ENCODE peak calls at places on chromosome 3, in five cellular contexts. R, I, G, A and J are unnamed samples.

GRCh38 chr3:183981990-183982658 is 35.6 kb downstream of the ABCC5 start:
- DNase-seq in R (no peak), I (no peak), G (no peak), A (no peak), J (peak; percentile 73)

GRCh38 chr3:15926866-15927265 is 129.1 kb upstream of the ANKRD28 start:
- DNase-seq in R (no peak), I (no peak), G (no peak), A (no peak), J (no peak)

GRCh38 chr3:133992951-133993595 is 36.7 kb downstream of the SLCO2A1 start:
- DNase-seq in R (no peak), I (no peak), G (no peak), A (no peak), J (no peak)

GRCh38 chr3:51813539-51813938 is 34.5 kb upstream of the IQCF6 start:
- DNase-seq in R (no peak), I (peak; percentile 33), G (no peak), A (no peak), J (peak; percentile 92)

GRCh38 chr3:147956615-147957014 is 547.5 kb downstream of the ZIC1 start:
- DNase-seq in R (no peak), I (no peak), G (no peak), A (no peak), J (no peak)

GRCh38 chr3:52286777-52287110 is 884 bp upstream of the GLYCTK start:
- DNase-seq in R (no peak), I (peak; percentile 14), G (no peak), A (no peak), J (peak; percentile 8)

GRCh38 chr3:69866988-69867720 is 127.9 kb downstream of the MITF start:
- DNase-seq in R (no peak), I (peak; percentile 34), G (no peak), A (no peak), J (no peak)

GRCh38 chr3:104359546-104359945 is 1007.2 kb upstream of the ALCAM start:
- DNase-seq in R (no peak), I (peak; percentile 87), G (no peak), A (no peak), J (peak; percentile 67)

GRCh38 chr3:46812237-46812791 is 50.9 kb downstream of the MYL3 start:
- DNase-seq in R (peak; percentile 58), I (peak; percentile 74), G (peak; percentile 72), A (peak; percentile 65), J (peak; percentile 41)

GRCh38 chr3:129608087-129608935 is 1.8 kb upstream of the PLXND1 start:
- DNase-seq in R (no peak), I (peak; percentile 40), G (no peak), A (no peak), J (peak; percentile 44)

GRCh38 chr3:86976206-86976605 is 14.7 kb downstream of the VGLL3 start:
- DNase-seq in R (no peak), I (no peak), G (no peak), A (no peak), J (no peak)

GRCh38 chr3:41683666-41684350 is 278.1 kb downstream of the ULK4 start:
- DNase-seq in R (no peak), I (peak; percentile 66), G (no peak), A (peak; percentile 44), J (peak; percentile 79)

GRCh38 chr3:175489406-175489805 is 630.3 kb downstream of the NAALADL2 start:
- DNase-seq in R (peak; percentile 21), I (no peak), G (no peak), A (no peak), J (no peak)

GRCh38 chr3:171353423-171353822 is 106.8 kb downstream of the TNIK start:
- DNase-seq in R (no peak), I (no peak), G (no peak), A (no peak), J (no peak)

GRCh38 chr3:124923833-124924232 is 10.7 kb downstream of the MUC13 start:
- DNase-seq in R (no peak), I (no peak), G (no peak), A (no peak), J (no peak)

GRCh38 chr3:24472358-24472757 is 22.3 kb downstream of the THRB start:
- DNase-seq in R (no peak), I (peak; percentile 44), G (no peak), A (no peak), J (no peak)

GRCh38 chr3:16179771-16180736 is 5.6 kb downstream of the GALNT15 start:
- DNase-seq in R (no peak), I (peak; percentile 71), G (no peak), A (no peak), J (no peak)

GRCh38 chr3:60080648-60081047 is 1030.8 kb upstream of the CFAP20DC start:
- DNase-seq in R (no peak), I (peak; percentile 33), G (no peak), A (no peak), J (no peak)

GRCh38 chr3:71713041-71713440 is 12.2 kb downstream of the EIF4E3 start:
- DNase-seq in R (no peak), I (no peak), G (no peak), A (no peak), J (no peak)

GRCh38 chr3:51503007-51503406 is 3.2 kb upstream of the DCAF1 start:
- DNase-seq in R (no peak), I (no peak), G (no peak), A (no peak), J (no peak)

GRCh38 chr3:32401141-32401540 is 9.5 kb downstream of the CMTM7 start:
- DNase-seq in R (no peak), I (no peak), G (no peak), A (no peak), J (no peak)

GRCh38 chr3:171833775-171834460 is 9.2 kb upstream of the TMEM212 start:
- DNase-seq in R (peak; percentile 32), I (peak; percentile 51), G (no peak), A (no peak), J (peak; percentile 52)

GRCh38 chr3:79885407-79885806 is 117.6 kb upstream of the ROBO1 start:
- DNase-seq in R (no peak), I (no peak), G (no peak), A (no peak), J (no peak)